ENCODE peak calls at places on chromosomes 16 and 17, in ten cellular contexts. One of them, this sample, is unnamed.

GRCh38 chr17:76432712-76433336 is 20.1 kb downstream of the UBE2O start:
- DNase-seq in stomach: no peak
- DNase-seq in fibroblast of the aortic adventitia: no peak
- DNase-seq in BJ: no peak
- DNase-seq in HFFc6: peak
- DNase-seq in pulmonary artery endothelial cell: no peak
- DNase-seq in kidney tubule cell: no peak
- DNase-seq in activated naive CD4-positive, alpha-beta T cell: no peak
- DNase-seq in fibroblast of villous mesenchyme: no peak
- DNase-seq in NCI-H1930: no peak
- DNase-seq in this sample: no peak

GRCh38 chr17:19445105-19445504 is 34.1 kb downstream of the RNF112 start:
- DNase-seq in stomach: no peak
- DNase-seq in fibroblast of the aortic adventitia: no peak
- DNase-seq in BJ: no peak
- DNase-seq in HFFc6: no peak
- DNase-seq in pulmonary artery endothelial cell: no peak
- DNase-seq in kidney tubule cell: no peak
- DNase-seq in activated naive CD4-positive, alpha-beta T cell: no peak
- DNase-seq in fibroblast of villous mesenchyme: no peak
- DNase-seq in NCI-H1930: no peak
- DNase-seq in this sample: no peak

GRCh38 chr17:38908676-38909181 is 16.7 kb upstream of the LASP1NB start:
- DNase-seq in stomach: no peak
- DNase-seq in fibroblast of the aortic adventitia: no peak
- DNase-seq in BJ: no peak
- DNase-seq in HFFc6: no peak
- DNase-seq in pulmonary artery endothelial cell: no peak
- DNase-seq in kidney tubule cell: peak
- DNase-seq in activated naive CD4-positive, alpha-beta T cell: no peak
- DNase-seq in fibroblast of villous mesenchyme: no peak
- DNase-seq in NCI-H1930: no peak
- DNase-seq in this sample: no peak

GRCh38 chr17:29019475-29020181 is 13.8 kb upstream of the SEZ6 start:
- DNase-seq in stomach: peak
- DNase-seq in fibroblast of the aortic adventitia: no peak
- DNase-seq in BJ: no peak
- DNase-seq in HFFc6: no peak
- DNase-seq in pulmonary artery endothelial cell: no peak
- DNase-seq in kidney tubule cell: no peak
- DNase-seq in activated naive CD4-positive, alpha-beta T cell: no peak
- DNase-seq in fibroblast of villous mesenchyme: no peak
- DNase-seq in NCI-H1930: no peak
- DNase-seq in this sample: no peak

GRCh38 chr17:81043725-81044427 is 8.9 kb downstream of the BAIAP2 start:
- DNase-seq in stomach: peak
- DNase-seq in fibroblast of the aortic adventitia: peak
- DNase-seq in BJ: no peak
- DNase-seq in HFFc6: peak
- DNase-seq in pulmonary artery endothelial cell: no peak
- DNase-seq in kidney tubule cell: peak
- DNase-seq in activated naive CD4-positive, alpha-beta T cell: no peak
- DNase-seq in fibroblast of villous mesenchyme: no peak
- DNase-seq in NCI-H1930: no peak
- DNase-seq in this sample: no peak

GRCh38 chr17:44915321-44915726 is at the start of gene GFAP:
- DNase-seq in stomach: no peak
- DNase-seq in fibroblast of the aortic adventitia: no peak
- DNase-seq in BJ: no peak
- DNase-seq in HFFc6: no peak
- DNase-seq in pulmonary artery endothelial cell: no peak
- DNase-seq in kidney tubule cell: no peak
- DNase-seq in activated naive CD4-positive, alpha-beta T cell: no peak
- DNase-seq in fibroblast of villous mesenchyme: no peak
- DNase-seq in NCI-H1930: no peak
- DNase-seq in this sample: no peak

GRCh38 chr16:19601083-19601976 is 45.8 kb downstream of the VPS35L start:
- DNase-seq in stomach: no peak
- DNase-seq in fibroblast of the aortic adventitia: peak
- DNase-seq in BJ: no peak
- DNase-seq in HFFc6: peak
- DNase-seq in pulmonary artery endothelial cell: no peak
- DNase-seq in kidney tubule cell: peak
- DNase-seq in activated naive CD4-positive, alpha-beta T cell: no peak
- DNase-seq in fibroblast of villous mesenchyme: peak
- DNase-seq in NCI-H1930: no peak
- DNase-seq in this sample: no peak

GRCh38 chr16:46649571-46649970 is 28.4 kb upstream of the SHCBP1 start:
- DNase-seq in stomach: no peak
- DNase-seq in fibroblast of the aortic adventitia: peak
- DNase-seq in BJ: no peak
- DNase-seq in HFFc6: no peak
- DNase-seq in pulmonary artery endothelial cell: no peak
- DNase-seq in kidney tubule cell: no peak
- DNase-seq in activated naive CD4-positive, alpha-beta T cell: no peak
- DNase-seq in fibroblast of villous mesenchyme: peak
- DNase-seq in NCI-H1930: no peak
- DNase-seq in this sample: no peak

GRCh38 chr17:39659286-39660010 is 5.7 kb upstream of the TCAP start:
- DNase-seq in stomach: no peak
- DNase-seq in fibroblast of the aortic adventitia: no peak
- DNase-seq in BJ: no peak
- DNase-seq in HFFc6: no peak
- DNase-seq in pulmonary artery endothelial cell: peak
- DNase-seq in kidney tubule cell: no peak
- DNase-seq in activated naive CD4-positive, alpha-beta T cell: no peak
- DNase-seq in fibroblast of villous mesenchyme: no peak
- DNase-seq in NCI-H1930: no peak
- DNase-seq in this sample: no peak

GRCh38 chr16:83943516-83944050 is 9.5 kb upstream of the OSGIN1 start:
- DNase-seq in stomach: no peak
- DNase-seq in fibroblast of the aortic adventitia: no peak
- DNase-seq in BJ: no peak
- DNase-seq in HFFc6: no peak
- DNase-seq in pulmonary artery endothelial cell: no peak
- DNase-seq in kidney tubule cell: no peak
- DNase-seq in activated naive CD4-positive, alpha-beta T cell: no peak
- DNase-seq in fibroblast of villous mesenchyme: no peak
- DNase-seq in NCI-H1930: no peak
- DNase-seq in this sample: no peak

GRCh38 chr17:18999911-19000310 is 4.7 kb downstream of the FAM83G start:
- DNase-seq in stomach: no peak
- DNase-seq in fibroblast of the aortic adventitia: no peak
- DNase-seq in BJ: no peak
- DNase-seq in HFFc6: no peak
- DNase-seq in pulmonary artery endothelial cell: no peak
- DNase-seq in kidney tubule cell: no peak
- DNase-seq in activated naive CD4-positive, alpha-beta T cell: no peak
- DNase-seq in fibroblast of villous mesenchyme: no peak
- DNase-seq in NCI-H1930: no peak
- DNase-seq in this sample: no peak

GRCh38 chr17:81341347-81342061 is 46.4 kb upstream of the SLC38A10 start:
- DNase-seq in stomach: no peak
- DNase-seq in fibroblast of the aortic adventitia: no peak
- DNase-seq in BJ: no peak
- DNase-seq in HFFc6: no peak
- DNase-seq in pulmonary artery endothelial cell: no peak
- DNase-seq in kidney tubule cell: peak
- DNase-seq in activated naive CD4-positive, alpha-beta T cell: no peak
- DNase-seq in fibroblast of villous mesenchyme: no peak
- DNase-seq in NCI-H1930: no peak
- DNase-seq in this sample: no peak

GRCh38 chr16:4663756-4664465 is 29.5 kb upstream of the NUDT16L1 start:
- DNase-seq in stomach: peak
- DNase-seq in fibroblast of the aortic adventitia: no peak
- DNase-seq in BJ: no peak
- DNase-seq in HFFc6: no peak
- DNase-seq in pulmonary artery endothelial cell: no peak
- DNase-seq in kidney tubule cell: peak
- DNase-seq in activated naive CD4-positive, alpha-beta T cell: no peak
- DNase-seq in fibroblast of villous mesenchyme: peak
- DNase-seq in NCI-H1930: no peak
- DNase-seq in this sample: no peak

GRCh38 chr16:1150511-1150982 is 2.4 kb upstream of the CACNA1H start:
- DNase-seq in stomach: no peak
- DNase-seq in fibroblast of the aortic adventitia: peak
- DNase-seq in BJ: peak
- DNase-seq in HFFc6: peak
- DNase-seq in pulmonary artery endothelial cell: no peak
- DNase-seq in kidney tubule cell: no peak
- DNase-seq in activated naive CD4-positive, alpha-beta T cell: no peak
- DNase-seq in fibroblast of villous mesenchyme: peak
- DNase-seq in NCI-H1930: no peak
- DNase-seq in this sample: no peak

GRCh38 chr16:51031598-51031997 is 119.5 kb downstream of the SALL1 start:
- DNase-seq in stomach: no peak
- DNase-seq in fibroblast of the aortic adventitia: no peak
- DNase-seq in BJ: no peak
- DNase-seq in HFFc6: no peak
- DNase-seq in pulmonary artery endothelial cell: no peak
- DNase-seq in kidney tubule cell: no peak
- DNase-seq in activated naive CD4-positive, alpha-beta T cell: no peak
- DNase-seq in fibroblast of villous mesenchyme: no peak
- DNase-seq in NCI-H1930: no peak
- DNase-seq in this sample: no peak

GRCh38 chr17:8847891-8848290 is 19.6 kb downstream of the PIK3R6 start:
- DNase-seq in stomach: no peak
- DNase-seq in fibroblast of the aortic adventitia: no peak
- DNase-seq in BJ: no peak
- DNase-seq in HFFc6: no peak
- DNase-seq in pulmonary artery endothelial cell: no peak
- DNase-seq in kidney tubule cell: no peak
- DNase-seq in activated naive CD4-positive, alpha-beta T cell: no peak
- DNase-seq in fibroblast of villous mesenchyme: no peak
- DNase-seq in NCI-H1930: no peak
- DNase-seq in this sample: no peak

GRCh38 chr17:48241131-48241591 is 133.6 kb downstream of the SNX11 start:
- DNase-seq in stomach: no peak
- DNase-seq in fibroblast of the aortic adventitia: peak
- DNase-seq in BJ: peak
- DNase-seq in HFFc6: peak
- DNase-seq in pulmonary artery endothelial cell: peak
- DNase-seq in kidney tubule cell: peak
- DNase-seq in activated naive CD4-positive, alpha-beta T cell: no peak
- DNase-seq in fibroblast of villous mesenchyme: peak
- DNase-seq in NCI-H1930: peak
- DNase-seq in this sample: no peak

GRCh38 chr16:67537270-67537635 is 8.6 kb downstream of the RIPOR1 start:
- DNase-seq in stomach: peak
- DNase-seq in fibroblast of the aortic adventitia: no peak
- DNase-seq in BJ: no peak
- DNase-seq in HFFc6: no peak
- DNase-seq in pulmonary artery endothelial cell: no peak
- DNase-seq in kidney tubule cell: peak
- DNase-seq in activated naive CD4-positive, alpha-beta T cell: peak
- DNase-seq in fibroblast of villous mesenchyme: peak
- DNase-seq in NCI-H1930: no peak
- DNase-seq in this sample: no peak

GRCh38 chr17:76264755-76265623 is at the start of gene UBALD2:
- DNase-seq in stomach: peak
- DNase-seq in fibroblast of the aortic adventitia: peak
- DNase-seq in BJ: peak
- DNase-seq in HFFc6: peak
- DNase-seq in pulmonary artery endothelial cell: peak
- DNase-seq in kidney tubule cell: peak
- DNase-seq in activated naive CD4-positive, alpha-beta T cell: peak
- DNase-seq in fibroblast of villous mesenchyme: peak
- DNase-seq in NCI-H1930: peak
- DNase-seq in this sample: peak

GRCh38 chr16:31214705-31215286 is 877 bp downstream of the TRIM72 start:
- DNase-seq in stomach: no peak
- DNase-seq in fibroblast of the aortic adventitia: no peak
- DNase-seq in BJ: no peak
- DNase-seq in HFFc6: no peak
- DNase-seq in pulmonary artery endothelial cell: no peak
- DNase-seq in kidney tubule cell: no peak
- DNase-seq in activated naive CD4-positive, alpha-beta T cell: no peak
- DNase-seq in fibroblast of villous mesenchyme: no peak
- DNase-seq in NCI-H1930: no peak
- DNase-seq in this sample: no peak

GRCh38 chr16:27154573-27155521 is 48.5 kb upstream of the KDM8 start:
- DNase-seq in stomach: peak
- DNase-seq in fibroblast of the aortic adventitia: peak
- DNase-seq in BJ: no peak
- DNase-seq in HFFc6: no peak
- DNase-seq in pulmonary artery endothelial cell: no peak
- DNase-seq in kidney tubule cell: peak
- DNase-seq in activated naive CD4-positive, alpha-beta T cell: peak
- DNase-seq in fibroblast of villous mesenchyme: peak
- DNase-seq in NCI-H1930: no peak
- DNase-seq in this sample: no peak

GRCh38 chr16:69910964-69911363 is 40.2 kb upstream of the CLEC18A start:
- DNase-seq in stomach: no peak
- DNase-seq in fibroblast of the aortic adventitia: no peak
- DNase-seq in BJ: no peak
- DNase-seq in HFFc6: no peak
- DNase-seq in pulmonary artery endothelial cell: no peak
- DNase-seq in kidney tubule cell: no peak
- DNase-seq in activated naive CD4-positive, alpha-beta T cell: no peak
- DNase-seq in fibroblast of villous mesenchyme: no peak
- DNase-seq in NCI-H1930: no peak
- DNase-seq in this sample: no peak

GRCh38 chr16:55331648-55332185 is 7.7 kb downstream of the IRX6 start:
- DNase-seq in stomach: no peak
- DNase-seq in fibroblast of the aortic adventitia: no peak
- DNase-seq in BJ: no peak
- DNase-seq in HFFc6: no peak
- DNase-seq in pulmonary artery endothelial cell: no peak
- DNase-seq in kidney tubule cell: no peak
- DNase-seq in activated naive CD4-positive, alpha-beta T cell: no peak
- DNase-seq in fibroblast of villous mesenchyme: no peak
- DNase-seq in NCI-H1930: no peak
- DNase-seq in this sample: no peak

GRCh38 chr17:4739122-4740024 is at the start of the genes CXCL16 and ZMYND15:
- DNase-seq in stomach: peak
- DNase-seq in fibroblast of the aortic adventitia: peak
- DNase-seq in BJ: no peak
- DNase-seq in HFFc6: no peak
- DNase-seq in pulmonary artery endothelial cell: no peak
- DNase-seq in kidney tubule cell: peak
- DNase-seq in activated naive CD4-positive, alpha-beta T cell: no peak
- DNase-seq in fibroblast of villous mesenchyme: peak
- DNase-seq in NCI-H1930: no peak
- DNase-seq in this sample: no peak

GRCh38 chr17:31100840-31101239 is 6.1 kb downstream of the NF1 start:
- DNase-seq in stomach: no peak
- DNase-seq in fibroblast of the aortic adventitia: no peak
- DNase-seq in BJ: no peak
- DNase-seq in HFFc6: no peak
- DNase-seq in pulmonary artery endothelial cell: no peak
- DNase-seq in kidney tubule cell: no peak
- DNase-seq in activated naive CD4-positive, alpha-beta T cell: no peak
- DNase-seq in fibroblast of villous mesenchyme: no peak
- DNase-seq in NCI-H1930: no peak
- DNase-seq in this sample: no peak

GRCh38 chr17:80000136-80000535 is 35.5 kb downstream of the TBC1D16 start:
- DNase-seq in stomach: no peak
- DNase-seq in fibroblast of the aortic adventitia: no peak
- DNase-seq in BJ: no peak
- DNase-seq in HFFc6: no peak
- DNase-seq in pulmonary artery endothelial cell: no peak
- DNase-seq in kidney tubule cell: no peak
- DNase-seq in activated naive CD4-positive, alpha-beta T cell: no peak
- DNase-seq in fibroblast of villous mesenchyme: no peak
- DNase-seq in NCI-H1930: no peak
- DNase-seq in this sample: no peak

GRCh38 chr16:83887088-83887487 is 11.8 kb upstream of the MLYCD start:
- DNase-seq in stomach: peak
- DNase-seq in fibroblast of the aortic adventitia: no peak
- DNase-seq in BJ: no peak
- DNase-seq in HFFc6: peak
- DNase-seq in pulmonary artery endothelial cell: no peak
- DNase-seq in kidney tubule cell: no peak
- DNase-seq in activated naive CD4-positive, alpha-beta T cell: no peak
- DNase-seq in fibroblast of villous mesenchyme: no peak
- DNase-seq in NCI-H1930: no peak
- DNase-seq in this sample: no peak

GRCh38 chr17:67478266-67479118 is 101.4 kb downstream of the PITPNC1 start:
- DNase-seq in stomach: no peak
- DNase-seq in fibroblast of the aortic adventitia: no peak
- DNase-seq in BJ: no peak
- DNase-seq in HFFc6: no peak
- DNase-seq in pulmonary artery endothelial cell: no peak
- DNase-seq in kidney tubule cell: no peak
- DNase-seq in activated naive CD4-positive, alpha-beta T cell: no peak
- DNase-seq in fibroblast of villous mesenchyme: no peak
- DNase-seq in NCI-H1930: no peak
- DNase-seq in this sample: no peak

This sample was measured in AG04449.